ENCODE peak calls at places on chromosome 11, in four cellular contexts. S is HepG2, K is GM12878, D is K562. X is an unnamed sample.

GRCh38 chr11:35174666-35175065 is 35.7 kb downstream of the CD44 start:
- DNase-seq in S (no peak), K (no peak), D (no peak), X (no peak)

GRCh38 chr11:86637976-86638375 is 34.4 kb downstream of the ME3 start:
- DNase-seq in S (no peak), K (no peak), D (no peak), X (no peak)

GRCh38 chr11:96337541-96338530 is 5.2 kb downstream of the MAML2 start:
- DNase-seq in S (no peak), K (no peak), D (no peak), X (no peak)

GRCh38 chr11:57792060-57792541 is 30.5 kb downstream of the CTNND1 start:
- DNase-seq in S (no peak), K (peak), D (no peak), X (no peak)

GRCh38 chr11:116148056-116148455 is 624.7 kb downstream of the BUD13 start:
- DNase-seq in S (no peak), K (no peak), D (no peak), X (peak)

GRCh38 chr11:84837402-84838069 is 789.6 kb downstream of the DLG2 start:
- DNase-seq in S (no peak), K (no peak), D (no peak), X (no peak)

GRCh38 chr11:13923716-13924650 is 38.5 kb upstream of the SPON1 start:
- DNase-seq in S (no peak), K (peak), D (no peak), X (no peak)

GRCh38 chr11:47553417-47553746 is 450 bp upstream of the CELF1 start:
- DNase-seq in S (no peak), K (no peak), D (no peak), X (no peak)

GRCh38 chr11:69644071-69644961 is 3.4 kb downstream of the CCND1 start:
- DNase-seq in S (peak), K (no peak), D (peak), X (no peak)

GRCh38 chr11:88174627-88175003 is 628 bp downstream of the RAB38 start:
- DNase-seq in S (no peak), K (no peak), D (no peak), X (peak)

GRCh38 chr11:503179-503981 is 3.7 kb downstream of the RNH1 start:
- DNase-seq in S (no peak), K (peak), D (peak), X (no peak)

GRCh38 chr11:506238-506949 is 648 bp downstream of the RNH1 start:
- DNase-seq in S (peak), K (peak), D (peak), X (peak)

GRCh38 chr11:502288-503178 is 4.5 kb downstream of the RNH1 start:
- DNase-seq in S (no peak), K (no peak), D (no peak), X (no peak)

GRCh38 chr11:504994-505344 is 2.1 kb downstream of the RNH1 start:
- DNase-seq in S (no peak), K (no peak), D (no peak), X (no peak)

DNA sequence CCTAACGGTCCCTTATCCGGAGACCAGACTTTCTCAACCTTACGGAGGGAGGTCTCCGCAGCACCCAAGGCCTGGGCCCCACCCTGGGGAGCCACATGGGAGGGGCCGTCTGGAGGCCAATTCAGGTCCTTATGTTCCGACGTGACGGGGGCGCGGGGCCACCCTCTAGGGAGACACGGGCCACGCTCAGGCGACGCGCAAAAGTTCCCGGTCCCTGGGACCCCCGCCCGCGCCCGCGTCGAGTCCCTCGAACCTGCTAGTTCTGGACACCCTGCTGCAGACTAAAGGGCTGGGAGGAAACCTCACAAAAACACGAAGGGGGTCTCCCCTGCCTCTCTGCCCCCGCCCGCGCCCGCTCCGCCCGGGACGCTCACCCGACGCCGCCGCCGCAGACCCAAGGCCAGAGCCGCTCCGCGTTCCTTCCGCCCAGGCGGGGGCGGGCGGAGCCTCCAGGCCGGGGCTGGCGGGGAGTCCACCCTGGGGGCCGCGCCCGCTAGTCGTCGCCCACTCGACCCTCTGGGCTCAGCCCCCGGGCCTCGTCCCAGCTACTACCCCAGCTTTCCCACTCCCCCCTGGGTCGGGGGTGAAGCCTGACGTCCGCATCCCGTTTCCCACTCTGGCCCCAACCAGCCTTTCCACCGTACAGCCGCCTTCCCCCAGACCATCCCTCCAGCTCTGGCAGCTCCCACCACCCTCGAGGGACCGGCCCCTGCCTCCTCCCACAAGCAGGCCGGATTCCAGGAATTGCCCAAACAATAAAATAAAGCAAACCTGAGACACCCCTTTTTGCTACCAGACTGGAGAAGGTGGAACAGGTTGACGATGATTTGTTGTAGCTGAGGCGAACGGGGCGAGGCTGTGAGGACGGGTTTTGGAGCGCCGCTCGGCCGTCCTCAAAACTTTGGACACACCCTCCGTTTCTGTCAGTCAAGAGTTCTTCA is 2.7 kb downstream of the RNH1 start:
- DNase-seq in S (no peak), K (no peak), D (peak), X (no peak)
- TF ChIP-seq CREM in S (no peak), K (no peak), D (no peak), X (no peak)

GRCh38 chr11:133726576-133726975 is 118.7 kb downstream of the SPATA19 start:
- DNase-seq in S (no peak), K (no peak), D (no peak), X (no peak)

GRCh38 chr11:133732109-133732508 is 113.2 kb downstream of the SPATA19 start:
- DNase-seq in S (no peak), K (no peak), D (no peak), X (no peak)
- TF ChIP-seq USF2 in S (no peak), K (no peak), D (no peak), X (no peak)

GRCh38 chr11:2732261-2732939 is 32.6 kb upstream of the KCNQ1OT1 start:
- DNase-seq in S (peak), K (no peak), D (no peak), X (no peak)
- TF ChIP-seq CREM in S (no peak), K (no peak), D (no peak), X (no peak)

DNA sequence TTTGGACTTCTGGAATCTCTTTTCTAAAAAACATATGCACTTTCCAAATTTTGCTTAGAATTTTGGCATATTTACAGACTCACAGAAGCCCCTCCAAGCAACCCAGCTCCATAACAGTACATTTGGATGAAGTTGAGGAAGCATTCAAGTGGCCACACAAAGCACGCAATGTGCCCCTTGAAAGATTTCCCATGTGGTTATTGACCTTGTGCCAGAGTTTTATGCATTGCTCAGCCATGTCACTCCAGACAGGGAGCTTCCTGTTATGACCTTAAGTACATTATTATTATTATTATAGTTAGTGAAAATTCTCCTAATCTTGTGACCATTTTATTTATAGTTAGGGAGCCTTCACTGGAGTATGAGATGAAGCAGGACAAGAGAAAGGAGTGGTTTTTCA is 35.0 kb upstream of the BDNF start:
- DNase-seq in S (no peak), K (no peak), D (no peak), X (no peak)
- TF ChIP-seq USF2 in S (no peak), K (no peak), D (no peak), X (no peak)

GRCh38 chr11:120808616-120809050 is 215.3 kb upstream of the TBCEL start:
- DNase-seq in S (peak), K (no peak), D (no peak), X (no peak)

GRCh38 chr11:120814531-120815259 is 209.2 kb upstream of the TBCEL start:
- DNase-seq in S (no peak), K (no peak), D (no peak), X (no peak)

GRCh38 chr11:120811731-120812130 is 212.2 kb upstream of the TBCEL start:
- DNase-seq in S (no peak), K (no peak), D (no peak), X (no peak)

GRCh38 chr11:120810251-120810650 is 213.7 kb upstream of the TBCEL start:
- DNase-seq in S (no peak), K (no peak), D (no peak), X (no peak)

GRCh38 chr11:120811199-120811598 is 212.7 kb upstream of the TBCEL start:
- DNase-seq in S (no peak), K (no peak), D (no peak), X (no peak)
- TF ChIP-seq CREM in S (no peak), K (no peak), D (no peak), X (no peak)

GRCh38 chr11:76025068-76025467 is 181.2 kb downstream of the WNT11 start:
- DNase-seq in S (no peak), K (no peak), D (no peak), X (no peak)
- TF ChIP-seq USF2 in S (no peak), K (no peak), D (no peak), X (no peak)

GRCh38 chr11:65491614-65492386 is 7.0 kb upstream of the MALAT1 start:
- DNase-seq in S (no peak), K (no peak), D (peak), X (peak)

GRCh38 chr11:65491163-65491465 is 7.7 kb upstream of the MALAT1 start:
- DNase-seq in S (no peak), K (no peak), D (no peak), X (peak)

GRCh38 chr11:65488273-65489058 is 10.4 kb upstream of the MALAT1 start:
- DNase-seq in S (no peak), K (no peak), D (no peak), X (no peak)

GRCh38 chr11:65489061-65489705 is 9.7 kb upstream of the MALAT1 start:
- DNase-seq in S (peak), K (no peak), D (no peak), X (peak)

DNA sequence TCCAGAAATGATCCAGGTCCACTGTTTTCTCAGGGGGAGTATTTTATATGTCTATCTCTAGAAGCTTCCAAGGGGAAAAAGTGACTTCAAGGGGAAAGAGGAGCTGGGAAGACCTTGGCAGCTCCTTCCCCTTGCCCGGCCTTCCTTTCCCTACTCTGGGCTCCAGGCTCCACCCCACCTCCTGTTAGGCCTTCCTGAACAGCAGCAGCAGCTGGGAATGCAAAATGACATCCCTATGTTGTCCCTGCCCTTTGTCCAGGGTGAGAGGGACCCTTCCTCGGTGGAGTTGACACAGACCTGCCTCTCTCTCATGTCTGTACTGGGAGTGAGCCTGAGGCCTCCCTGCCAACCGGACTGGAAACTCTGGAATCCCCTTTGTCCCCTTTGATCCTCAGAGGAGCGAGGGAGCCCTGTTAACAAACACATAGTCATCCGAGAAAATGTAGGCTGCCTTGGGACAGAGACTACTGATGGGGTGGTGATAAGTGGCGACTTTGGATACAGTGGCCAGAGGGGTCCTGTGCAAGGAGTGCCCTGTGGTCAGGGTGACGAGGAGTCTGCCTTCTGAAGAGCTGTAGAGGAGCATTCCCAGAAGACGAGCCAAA is 9.0 kb upstream of the MALAT1 start:
- DNase-seq in S (peak), K (no peak), D (no peak), X (no peak)
- TF ChIP-seq CREM in S (no peak), K (no peak), D (no peak), X (no peak)

X was measured in WTC11.